ENCODE peak calls at places on chromosomes 7 and 10, in nine cellular contexts. V, O, D, X, C, Z, E, R and B are unnamed samples.

GRCh38 chr10:22486431-22486830 is 141.1 kb downstream of the SPAG6 start:
- DNase-seq in Z (no peak), E (no peak), R (no peak), D (no peak), O (no peak), V (no peak), X (no peak), C (no peak), B (no peak)

GRCh38 chr10:132402781-132403241 is 5.8 kb downstream of the PWWP2B start:
- DNase-seq in E (no peak), O (no peak), X (no peak), D (no peak), Z (no peak), R (no peak), V (no peak), C (no peak), B (no peak)

GRCh38 chr7:150355666-150356059 is 13.0 kb upstream of the REPIN1 start:
- DNase-seq in Z (no peak), E (no peak), C (no peak), V (no peak), R (no peak), X (no peak), O (no peak), D (no peak), B (no peak)

GRCh38 chr10:478471-479245 is 210.8 kb downstream of the DIP2C start:
- DNase-seq in X (no peak), Z (no peak), C (no peak), R (no peak), E (no peak), D (no peak), V (no peak), O (no peak), B (no peak)

GRCh38 chr7:80640841-80641240 is 2.4 kb downstream of the CD36 start:
- DNase-seq in X (no peak), C (peak; percentile 86), D (no peak), R (no peak), Z (peak; percentile 69), V (no peak), O (no peak), E (no peak), B (no peak)

GRCh38 chr10:28965937-28966336 is 288.6 kb downstream of the BAMBI start:
- DNase-seq in E (no peak), O (no peak), D (no peak), R (no peak), V (no peak), X (no peak), C (no peak), Z (no peak), B (no peak)

GRCh38 chr7:128310499-128310898 is 33.2 kb downstream of the RBM28 start:
- DNase-seq in D (no peak), E (no peak), R (no peak), V (no peak), Z (no peak), X (no peak), C (no peak), O (no peak), B (no peak)

GRCh38 chr7:148701414-148701813 is 2.7 kb downstream of the CUL1 start:
- DNase-seq in V (no peak), R (peak; percentile 19), C (no peak), Z (peak; percentile 16), D (peak; percentile 36), E (no peak), X (no peak), O (no peak), B (no peak)

GRCh38 chr10:32942081-32942480 is 15.9 kb downstream of the ITGB1 start:
- DNase-seq in D (no peak), C (no peak), Z (no peak), X (no peak), R (no peak), E (no peak), O (no peak), V (no peak), B (no peak)

GRCh38 chr10:117318909-117319308 is 56.3 kb downstream of the PDZD8 start:
- DNase-seq in C (no peak), V (no peak), Z (no peak), X (no peak), R (no peak), E (no peak), D (no peak), O (no peak), B (no peak)

GRCh38 chr7:30412810-30413504 is 65.6 kb downstream of the NOD1 start:
- DNase-seq in E (peak; percentile 61), O (peak; percentile 1), D (peak; percentile 85), R (peak; percentile 91), C (peak; percentile 83), V (no peak), Z (peak; percentile 66), X (peak; percentile 33), B (no peak)

GRCh38 chr7:43278088-43278644 is 165.7 kb downstream of the HECW1 start:
- DNase-seq in R (no peak), X (no peak), E (no peak), V (no peak), C (no peak), Z (no peak), D (no peak), O (no peak), B (no peak)

GRCh38 chr7:47446871-47447466 is 134.9 kb downstream of the TNS3 start:
- DNase-seq in X (no peak), C (no peak), Z (no peak), V (no peak), R (no peak), O (no peak), D (no peak), E (no peak), B (no peak)